ENCODE peak calls at places on chromosomes 11 and 22, in six cellular contexts. One of them, this sample, is unnamed.
A peak's percentile ranks its signal among the peaks of the same experiment; 100 is the strongest.

GRCh38 chr11:16806791-16807190 is 68.3 kb downstream of the C11orf58 start:
- DNase-seq in cardiac fibroblast: peak; percentile 59
- DNase-seq in BE2C: no peak
- DNase-seq in GM12878: no peak
- DNase-seq in osteoblast: no peak
- DNase-seq in K562: no peak
- DNase-seq in this sample: no peak

GRCh38 chr22:44879301-44879680 is 126.9 kb downstream of the ARHGAP8 start:
- DNase-seq in cardiac fibroblast: no peak
- DNase-seq in BE2C: no peak
- DNase-seq in GM12878: no peak
- DNase-seq in osteoblast: no peak
- DNase-seq in K562: no peak
- DNase-seq in this sample: peak; percentile 8

GRCh38 chr11:12724301-12725046 is 50.3 kb downstream of the TEAD1 start:
- DNase-seq in cardiac fibroblast: peak; percentile 97
- DNase-seq in BE2C: peak; percentile 81
- DNase-seq in GM12878: no peak
- DNase-seq in osteoblast: peak; percentile 58
- DNase-seq in K562: peak; percentile 64
- DNase-seq in this sample: no peak

GRCh38 chr11:118921121-118921928 is 4.4 kb downstream of the BCL9L start:
- DNase-seq in cardiac fibroblast: peak; percentile 96
- DNase-seq in BE2C: no peak
- DNase-seq in GM12878: no peak
- DNase-seq in osteoblast: peak; percentile 96
- DNase-seq in K562: no peak
- DNase-seq in this sample: no peak

GRCh38 chr22:19019029-19019678 is 83.1 kb upstream of the PRODH start:
- DNase-seq in cardiac fibroblast: no peak
- DNase-seq in BE2C: no peak
- DNase-seq in GM12878: no peak
- DNase-seq in osteoblast: peak; percentile 69
- DNase-seq in K562: no peak
- DNase-seq in this sample: no peak

GRCh38 chr11:42524534-42525227 is 787.1 kb upstream of the API5 start:
- DNase-seq in cardiac fibroblast: peak; percentile 80
- DNase-seq in BE2C: peak; percentile 54
- DNase-seq in GM12878: peak; percentile 5
- DNase-seq in osteoblast: no peak
- DNase-seq in K562: peak; percentile 10
- DNase-seq in this sample: peak; percentile 66

GRCh38 chr11:69541501-69542313 is 60.2 kb downstream of the LINC01488 start:
- DNase-seq in cardiac fibroblast: peak; percentile 6
- DNase-seq in BE2C: no peak
- DNase-seq in GM12878: no peak
- DNase-seq in osteoblast: peak; percentile 93
- DNase-seq in K562: no peak
- DNase-seq in this sample: no peak

GRCh38 chr22:29427176-29427760 is 11.1 kb upstream of the RFPL1 start:
- DNase-seq in cardiac fibroblast: no peak
- DNase-seq in BE2C: no peak
- DNase-seq in GM12878: no peak
- DNase-seq in osteoblast: no peak
- DNase-seq in K562: no peak
- DNase-seq in this sample: no peak

GRCh38 chr22:26134654-26135330 is 34.5 kb upstream of the SEZ6L start:
- DNase-seq in cardiac fibroblast: no peak
- DNase-seq in BE2C: peak; percentile 11
- DNase-seq in GM12878: no peak
- DNase-seq in osteoblast: no peak
- DNase-seq in K562: no peak
- DNase-seq in this sample: no peak

GRCh38 chr11:44609028-44609782 is 43.7 kb downstream of the CD82 start:
- DNase-seq in cardiac fibroblast: no peak
- DNase-seq in BE2C: no peak
- DNase-seq in GM12878: peak; percentile 92
- DNase-seq in osteoblast: peak; percentile 17
- DNase-seq in K562: no peak
- DNase-seq in this sample: no peak

GRCh38 chr11:20276661-20277000 is 86.9 kb upstream of the HTATIP2 start:
- DNase-seq in cardiac fibroblast: no peak
- DNase-seq in BE2C: no peak
- DNase-seq in GM12878: no peak
- DNase-seq in osteoblast: no peak
- DNase-seq in K562: no peak
- DNase-seq in this sample: no peak

GRCh38 chr22:36433318-36434231 is 45.8 kb upstream of the MYH9 start:
- DNase-seq in cardiac fibroblast: no peak
- DNase-seq in BE2C: peak; percentile 62
- DNase-seq in GM12878: no peak
- DNase-seq in osteoblast: peak; percentile 62
- DNase-seq in K562: no peak
- DNase-seq in this sample: no peak

GRCh38 chr11:128964463-128964930 is 21.8 kb upstream of the TP53AIP1 start:
- DNase-seq in cardiac fibroblast: no peak
- DNase-seq in BE2C: no peak
- DNase-seq in GM12878: no peak
- DNase-seq in osteoblast: no peak
- DNase-seq in K562: no peak
- DNase-seq in this sample: no peak

GRCh38 chr11:93861808-93862207 is 11.4 kb upstream of the VSTM5 start:
- DNase-seq in cardiac fibroblast: no peak
- DNase-seq in BE2C: peak; percentile 31
- DNase-seq in GM12878: no peak
- DNase-seq in osteoblast: no peak
- DNase-seq in K562: no peak
- DNase-seq in this sample: peak; percentile 35

GRCh38 chr11:68687986-68688385 is 3.6 kb downstream of the GAL start:
- DNase-seq in cardiac fibroblast: no peak
- DNase-seq in BE2C: no peak
- DNase-seq in GM12878: no peak
- DNase-seq in osteoblast: no peak
- DNase-seq in K562: no peak
- DNase-seq in this sample: peak; percentile 10

GRCh38 chr11:86115542-86116385 is 46.9 kb upstream of the PICALM start:
- DNase-seq in cardiac fibroblast: no peak
- DNase-seq in BE2C: no peak
- DNase-seq in GM12878: no peak
- DNase-seq in osteoblast: peak; percentile 69
- DNase-seq in K562: no peak
- DNase-seq in this sample: no peak

GRCh38 chr11:45732343-45732742 is 66.9 kb upstream of the CHST1 start:
- DNase-seq in cardiac fibroblast: no peak
- DNase-seq in BE2C: no peak
- DNase-seq in GM12878: no peak
- DNase-seq in osteoblast: no peak
- DNase-seq in K562: no peak
- DNase-seq in this sample: no peak

GRCh38 chr11:15493066-15493465 is 378.3 kb downstream of the INSC start:
- DNase-seq in cardiac fibroblast: no peak
- DNase-seq in BE2C: no peak
- DNase-seq in GM12878: no peak
- DNase-seq in osteoblast: no peak
- DNase-seq in K562: no peak
- DNase-seq in this sample: no peak

GRCh38 chr11:82718841-82719240 is 14.8 kb downstream of the FAM181B start:
- DNase-seq in cardiac fibroblast: no peak
- DNase-seq in BE2C: no peak
- DNase-seq in GM12878: no peak
- DNase-seq in osteoblast: no peak
- DNase-seq in K562: no peak
- DNase-seq in this sample: no peak

GRCh38 chr22:38567531-38568245 is 2.3 kb downstream of the DMC1 start:
- DNase-seq in cardiac fibroblast: no peak
- DNase-seq in BE2C: no peak
- DNase-seq in GM12878: no peak
- DNase-seq in osteoblast: peak; percentile 35
- DNase-seq in K562: no peak
- DNase-seq in this sample: no peak

GRCh38 chr22:47367107-47367690 is 604.7 kb downstream of the TBC1D22A start:
- DNase-seq in cardiac fibroblast: no peak
- DNase-seq in BE2C: no peak
- DNase-seq in GM12878: no peak
- DNase-seq in osteoblast: no peak
- DNase-seq in K562: no peak
- DNase-seq in this sample: no peak

GRCh38 chr22:19732403-19733113 is 9.2 kb downstream of the GP1BB start:
- DNase-seq in cardiac fibroblast: no peak
- DNase-seq in BE2C: no peak
- DNase-seq in GM12878: no peak
- DNase-seq in osteoblast: no peak
- DNase-seq in K562: no peak
- DNase-seq in this sample: no peak

GRCh38 chr11:27329867-27330632 is 33.0 kb downstream of the CCDC34 start:
- DNase-seq in cardiac fibroblast: no peak
- DNase-seq in BE2C: no peak
- DNase-seq in GM12878: no peak
- DNase-seq in osteoblast: no peak
- DNase-seq in K562: no peak
- DNase-seq in this sample: no peak

GRCh38 chr22:37019309-37020191 is at the start of the genes MPST and TST:
- DNase-seq in cardiac fibroblast: peak; percentile 77
- DNase-seq in BE2C: peak; percentile 89
- DNase-seq in GM12878: no peak
- DNase-seq in osteoblast: peak; percentile 98
- DNase-seq in K562: peak; percentile 81
- DNase-seq in this sample: peak; percentile 78

GRCh38 chr22:47218671-47219070 is 456.2 kb downstream of the TBC1D22A start:
- DNase-seq in cardiac fibroblast: no peak
- DNase-seq in BE2C: no peak
- DNase-seq in GM12878: no peak
- DNase-seq in osteoblast: no peak
- DNase-seq in K562: no peak
- DNase-seq in this sample: no peak

GRCh38 chr11:7413961-7414728 is 71.2 kb upstream of the OLFML1 start:
- DNase-seq in cardiac fibroblast: no peak
- DNase-seq in BE2C: no peak
- DNase-seq in GM12878: no peak
- DNase-seq in osteoblast: no peak
- DNase-seq in K562: no peak
- DNase-seq in this sample: no peak
- TF ChIP-seq CTCF in cardiac fibroblast: no peak
- TF ChIP-seq CTCF in BE2C: peak; percentile 15
- TF ChIP-seq CTCF in GM12878: no peak
- TF ChIP-seq CTCF in osteoblast: no peak
- TF ChIP-seq CTCF in K562: no peak
- TF ChIP-seq CTCF in this sample: peak; percentile 9

GRCh38 chr11:116072776-116073175 is 568.6 kb upstream of the CADM1 start:
- DNase-seq in cardiac fibroblast: no peak
- DNase-seq in BE2C: peak; percentile 48
- DNase-seq in GM12878: no peak
- DNase-seq in osteoblast: no peak
- DNase-seq in K562: peak; percentile 26
- DNase-seq in this sample: peak; percentile 62
- TF ChIP-seq CTCF in cardiac fibroblast: no peak
- TF ChIP-seq CTCF in BE2C: peak; percentile 58
- TF ChIP-seq CTCF in GM12878: peak; percentile 28
- TF ChIP-seq CTCF in osteoblast: no peak
- TF ChIP-seq CTCF in K562: no peak
- TF ChIP-seq CTCF in this sample: peak; percentile 28

GRCh38 chr11:74297484-74297883 is 14.0 kb downstream of the P4HA3 start:
- DNase-seq in cardiac fibroblast: no peak
- DNase-seq in BE2C: no peak
- DNase-seq in GM12878: no peak
- DNase-seq in osteoblast: no peak
- DNase-seq in K562: no peak
- DNase-seq in this sample: no peak
- TF ChIP-seq CTCF in cardiac fibroblast: no peak
- TF ChIP-seq CTCF in BE2C: no peak
- TF ChIP-seq CTCF in GM12878: no peak
- TF ChIP-seq CTCF in osteoblast: no peak
- TF ChIP-seq CTCF in K562: no peak
- TF ChIP-seq CTCF in this sample: no peak

DNA sequence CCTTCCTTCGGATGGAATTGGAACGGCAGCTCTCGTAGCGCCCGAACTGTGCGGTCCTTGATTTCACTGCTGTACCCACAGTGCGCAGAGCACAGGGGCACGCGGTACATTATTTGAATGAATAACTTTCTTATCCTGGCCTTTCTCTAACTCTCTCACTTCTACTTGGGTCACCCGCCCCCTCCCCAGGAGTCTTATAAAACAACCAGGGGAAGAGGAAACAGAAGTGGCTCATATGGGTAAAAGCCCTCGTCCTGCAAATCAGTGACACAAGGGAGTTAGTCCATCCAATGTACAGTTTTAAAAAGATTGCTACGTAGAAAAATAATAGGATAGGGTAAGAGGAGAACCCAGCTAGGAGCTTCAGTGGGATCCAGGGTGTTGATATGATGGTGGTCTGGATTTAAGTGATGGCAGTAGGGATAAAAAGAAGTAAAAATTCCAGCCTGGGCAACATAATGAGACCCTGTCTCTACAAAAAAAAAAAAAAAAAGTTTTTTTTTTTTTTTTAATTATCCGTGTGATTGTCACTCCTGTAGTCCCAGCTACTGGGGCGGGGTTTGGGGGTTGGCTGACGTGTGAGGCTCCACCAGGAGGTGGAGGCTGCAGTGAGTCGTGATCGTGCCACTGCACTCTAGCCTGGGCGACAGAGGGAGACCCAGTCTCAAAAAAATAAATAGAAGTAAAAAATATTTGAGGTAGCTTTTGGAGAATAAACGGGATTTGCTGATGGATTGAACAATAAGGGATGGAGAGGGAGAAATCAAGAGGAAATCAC is 7.1 kb upstream of the L3MBTL2 start:
- DNase-seq in cardiac fibroblast: no peak
- DNase-seq in BE2C: peak; percentile 62
- DNase-seq in GM12878: no peak
- DNase-seq in osteoblast: peak; percentile 81
- DNase-seq in K562: peak; percentile 29
- DNase-seq in this sample: no peak
- TF ChIP-seq CTCF in cardiac fibroblast: peak; percentile 2
- TF ChIP-seq CTCF in BE2C: peak; percentile 18
- TF ChIP-seq CTCF in GM12878: no peak
- TF ChIP-seq CTCF in osteoblast: no peak
- TF ChIP-seq CTCF in K562: peak; percentile 4
- TF ChIP-seq CTCF in this sample: no peak

GRCh38 chr22:24521791-24522245 is 26.7 kb downstream of the UPB1 start:
- DNase-seq in cardiac fibroblast: peak; percentile 71
- DNase-seq in BE2C: peak; percentile 68
- DNase-seq in GM12878: no peak
- DNase-seq in osteoblast: peak; percentile 87
- DNase-seq in K562: no peak
- DNase-seq in this sample: no peak
- TF ChIP-seq CTCF in cardiac fibroblast: peak; percentile 60
- TF ChIP-seq CTCF in BE2C: peak; percentile 74
- TF ChIP-seq CTCF in GM12878: peak; percentile 58
- TF ChIP-seq CTCF in osteoblast: peak; percentile 58
- TF ChIP-seq CTCF in K562: peak; percentile 48
- TF ChIP-seq CTCF in this sample: no peak